ENCODE peak calls at places on chromosomes 7 and 10, in nine cellular contexts. One of them, this sample, is unnamed.
A peak's percentile ranks its signal among the peaks of the same experiment; 100 is the strongest.

GRCh38 chr10:62305813-62306212 is 37.2 kb upstream of the RTKN2 start:
- DNase-seq in stimulated activated CD8-positive, alpha-beta memory T cell treated with anti-CD3 and anti-CD28 coated beads, Interleukin-4, amount 100 ng/mL, for 4 hours: no peak
- DNase-seq in RPMI7951: peak; percentile 8
- DNase-seq in AG08395: no peak
- DNase-seq in Panc1: no peak
- DNase-seq in mucosa of descending colon: no peak
- DNase-seq in T-helper 2 cell: no peak
- DNase-seq in GM23248: peak; percentile 9
- DNase-seq in HTR-8/SVneo: no peak
- DNase-seq in this sample: no peak

GRCh38 chr7:4909891-4910290 is 26.4 kb upstream of the RADIL start:
- DNase-seq in mucosa of descending colon: no peak
- DNase-seq in GM23248: no peak
- DNase-seq in RPMI7951: no peak
- DNase-seq in stimulated activated CD8-positive, alpha-beta memory T cell treated with anti-CD3 and anti-CD28 coated beads, Interleukin-4, amount 100 ng/mL, for 4 hours: no peak
- DNase-seq in AG08395: no peak
- DNase-seq in Panc1: no peak
- DNase-seq in T-helper 2 cell: no peak
- DNase-seq in HTR-8/SVneo: no peak
- DNase-seq in this sample: no peak

GRCh38 chr10:94936721-94937120 is 1.7 kb upstream of the CYP2C9 start:
- DNase-seq in stimulated activated CD8-positive, alpha-beta memory T cell treated with anti-CD3 and anti-CD28 coated beads, Interleukin-4, amount 100 ng/mL, for 4 hours: no peak
- DNase-seq in RPMI7951: no peak
- DNase-seq in AG08395: no peak
- DNase-seq in Panc1: no peak
- DNase-seq in T-helper 2 cell: no peak
- DNase-seq in HTR-8/SVneo: no peak
- DNase-seq in mucosa of descending colon: no peak
- DNase-seq in GM23248: no peak
- DNase-seq in this sample: no peak

GRCh38 chr7:13117103-13117502 is 429.7 kb downstream of the ARL4A start:
- DNase-seq in AG08395: peak; percentile 14
- DNase-seq in RPMI7951: no peak
- DNase-seq in T-helper 2 cell: no peak
- DNase-seq in mucosa of descending colon: no peak
- DNase-seq in stimulated activated CD8-positive, alpha-beta memory T cell treated with anti-CD3 and anti-CD28 coated beads, Interleukin-4, amount 100 ng/mL, for 4 hours: no peak
- DNase-seq in HTR-8/SVneo: peak; percentile 6
- DNase-seq in Panc1: no peak
- DNase-seq in GM23248: peak; percentile 46
- DNase-seq in this sample: peak; percentile 61

GRCh38 chr10:125006188-125006680 is 64.3 kb downstream of the ZRANB1 start:
- DNase-seq in stimulated activated CD8-positive, alpha-beta memory T cell treated with anti-CD3 and anti-CD28 coated beads, Interleukin-4, amount 100 ng/mL, for 4 hours: no peak
- DNase-seq in mucosa of descending colon: no peak
- DNase-seq in GM23248: peak; percentile 39
- DNase-seq in T-helper 2 cell: no peak
- DNase-seq in Panc1: no peak
- DNase-seq in RPMI7951: no peak
- DNase-seq in AG08395: no peak
- DNase-seq in HTR-8/SVneo: no peak
- DNase-seq in this sample: no peak

GRCh38 chr7:157669768-157670345 is 333.1 kb downstream of the DNAJB6 start:
- DNase-seq in HTR-8/SVneo: no peak
- DNase-seq in GM23248: no peak
- DNase-seq in mucosa of descending colon: peak; percentile 5
- DNase-seq in AG08395: no peak
- DNase-seq in RPMI7951: no peak
- DNase-seq in stimulated activated CD8-positive, alpha-beta memory T cell treated with anti-CD3 and anti-CD28 coated beads, Interleukin-4, amount 100 ng/mL, for 4 hours: no peak
- DNase-seq in T-helper 2 cell: no peak
- DNase-seq in Panc1: no peak
- DNase-seq in this sample: no peak

GRCh38 chr10:16996530-16996964 is 133.1 kb downstream of the CUBN start:
- DNase-seq in GM23248: peak; percentile 67
- DNase-seq in stimulated activated CD8-positive, alpha-beta memory T cell treated with anti-CD3 and anti-CD28 coated beads, Interleukin-4, amount 100 ng/mL, for 4 hours: no peak
- DNase-seq in RPMI7951: peak; percentile 86
- DNase-seq in T-helper 2 cell: no peak
- DNase-seq in mucosa of descending colon: no peak
- DNase-seq in AG08395: peak; percentile 21
- DNase-seq in Panc1: no peak
- DNase-seq in HTR-8/SVneo: no peak
- DNase-seq in this sample: no peak

GRCh38 chr7:87797798-87798403 is 78.3 kb downstream of the SLC25A40 start:
- DNase-seq in Panc1: peak; percentile 58
- DNase-seq in GM23248: peak; percentile 57
- DNase-seq in AG08395: peak; percentile 49
- DNase-seq in mucosa of descending colon: no peak
- DNase-seq in HTR-8/SVneo: peak; percentile 17
- DNase-seq in T-helper 2 cell: peak; percentile 55
- DNase-seq in stimulated activated CD8-positive, alpha-beta memory T cell treated with anti-CD3 and anti-CD28 coated beads, Interleukin-4, amount 100 ng/mL, for 4 hours: no peak
- DNase-seq in RPMI7951: peak; percentile 50
- DNase-seq in this sample: peak; percentile 82

GRCh38 chr10:68124718-68125117 is 15.4 kb downstream of the MYPN start:
- DNase-seq in AG08395: no peak
- DNase-seq in GM23248: no peak
- DNase-seq in mucosa of descending colon: no peak
- DNase-seq in T-helper 2 cell: no peak
- DNase-seq in RPMI7951: no peak
- DNase-seq in Panc1: no peak
- DNase-seq in HTR-8/SVneo: no peak
- DNase-seq in stimulated activated CD8-positive, alpha-beta memory T cell treated with anti-CD3 and anti-CD28 coated beads, Interleukin-4, amount 100 ng/mL, for 4 hours: no peak
- DNase-seq in this sample: no peak

GRCh38 chr7:121307021-121307575 is 21.7 kb upstream of the WNT16 start:
- DNase-seq in mucosa of descending colon: no peak
- DNase-seq in HTR-8/SVneo: no peak
- DNase-seq in stimulated activated CD8-positive, alpha-beta memory T cell treated with anti-CD3 and anti-CD28 coated beads, Interleukin-4, amount 100 ng/mL, for 4 hours: no peak
- DNase-seq in GM23248: no peak
- DNase-seq in T-helper 2 cell: no peak
- DNase-seq in AG08395: no peak
- DNase-seq in Panc1: no peak
- DNase-seq in RPMI7951: no peak
- DNase-seq in this sample: no peak

GRCh38 chr7:128879939-128880746 is 17.5 kb downstream of the ATP6V1F start:
- DNase-seq in Panc1: no peak
- DNase-seq in T-helper 2 cell: no peak
- DNase-seq in RPMI7951: peak; percentile 63
- DNase-seq in AG08395: peak; percentile 94
- DNase-seq in HTR-8/SVneo: peak; percentile 79
- DNase-seq in GM23248: peak; percentile 85
- DNase-seq in stimulated activated CD8-positive, alpha-beta memory T cell treated with anti-CD3 and anti-CD28 coated beads, Interleukin-4, amount 100 ng/mL, for 4 hours: no peak
- DNase-seq in mucosa of descending colon: peak; percentile 83
- DNase-seq in this sample: peak; percentile 82

GRCh38 chr7:134690614-134691504 is 44.2 kb downstream of the BPGM start:
- DNase-seq in AG08395: peak; percentile 12
- DNase-seq in RPMI7951: peak; percentile 85
- DNase-seq in stimulated activated CD8-positive, alpha-beta memory T cell treated with anti-CD3 and anti-CD28 coated beads, Interleukin-4, amount 100 ng/mL, for 4 hours: no peak
- DNase-seq in GM23248: peak; percentile 39
- DNase-seq in T-helper 2 cell: no peak
- DNase-seq in HTR-8/SVneo: no peak
- DNase-seq in Panc1: no peak
- DNase-seq in mucosa of descending colon: no peak
- DNase-seq in this sample: no peak

GRCh38 chr7:4861673-4862072 is at the start of gene PAPOLB:
- DNase-seq in Panc1: no peak
- DNase-seq in GM23248: peak; percentile 17
- DNase-seq in AG08395: no peak
- DNase-seq in stimulated activated CD8-positive, alpha-beta memory T cell treated with anti-CD3 and anti-CD28 coated beads, Interleukin-4, amount 100 ng/mL, for 4 hours: no peak
- DNase-seq in T-helper 2 cell: peak; percentile 30
- DNase-seq in mucosa of descending colon: no peak
- DNase-seq in RPMI7951: no peak
- DNase-seq in HTR-8/SVneo: no peak
- DNase-seq in this sample: no peak

GRCh38 chr10:4512557-4513286 is 313.3 kb upstream of the AKR1E2 start:
- DNase-seq in T-helper 2 cell: peak; percentile 10
- DNase-seq in AG08395: peak; percentile 45
- DNase-seq in RPMI7951: peak; percentile 78
- DNase-seq in Panc1: no peak
- DNase-seq in GM23248: peak; percentile 84
- DNase-seq in mucosa of descending colon: no peak
- DNase-seq in stimulated activated CD8-positive, alpha-beta memory T cell treated with anti-CD3 and anti-CD28 coated beads, Interleukin-4, amount 100 ng/mL, for 4 hours: no peak
- DNase-seq in HTR-8/SVneo: peak; percentile 41
- DNase-seq in this sample: peak; percentile 70